ENCODE peak calls at places on chromosomes 1 and 21, in five cellular contexts. L is pancreas; S is CD8-positive, alpha-beta T cell; J is activated CD8-positive, alpha-beta T cell treated with anti-CD3 and anti-CD28 coated beads, Interleukin-2, amount 10 ng/mL, durations not matched to agents 7 days and 5 days; R is GM23338. G is an unnamed sample.

GRCh38 chr1:171344473-171344820 is 30.5 kb downstream of the FMO4 start:
- ATAC-seq in L (no peak), S (no peak), J (no peak), R (no peak), G (no peak)

GRCh38 chr1:184110253-184111204 is 59.0 kb downstream of the TSEN15 start:
- ATAC-seq in L (no peak), S (no peak), J (peak; percentile 47), R (peak; percentile 49), G (peak; percentile 32)

GRCh38 chr21:20010691-20011200 is 987.5 kb upstream of the NCAM2 start:
- ATAC-seq in L (no peak), S (no peak), J (no peak), R (no peak), G (no peak)

GRCh38 chr1:89279011-89279466 is 6.4 kb upstream of the GBP5 start:
- ATAC-seq in L (no peak), S (peak; percentile 58), J (peak; percentile 74), R (no peak), G (peak; percentile 61)

GRCh38 chr1:208207388-208208131 is 36.6 kb downstream of the PLXNA2 start:
- ATAC-seq in L (peak; percentile 49), S (no peak), J (no peak), R (no peak), G (no peak)

GRCh38 chr21:39502631-39503030 is 50.9 kb downstream of the SH3BGR start:
- ATAC-seq in L (no peak), S (no peak), J (no peak), R (no peak), G (no peak)

GRCh38 chr1:203229471-203230178 is at the start of gene CHIT1:
- ATAC-seq in L (no peak), S (no peak), J (no peak), R (no peak), G (no peak)

GRCh38 chr1:46413596-46413985 is 19.5 kb downstream of the FAAH start:
- ATAC-seq in L (no peak), S (peak; percentile 78), J (peak; percentile 66), R (peak; percentile 80), G (peak; percentile 86)

GRCh38 chr1:91557039-91557690 is 56.5 kb downstream of the CDC7 start:
- ATAC-seq in L (no peak), S (no peak), J (no peak), R (no peak), G (no peak)

GRCh38 chr21:35674895-35675470 is 385.3 kb downstream of the SETD4 start:
- ATAC-seq in L (peak; percentile 53), S (no peak), J (no peak), R (no peak), G (no peak)

GRCh38 chr1:61420243-61420642 is 304.7 kb downstream of the TM2D1 start:
- ATAC-seq in L (no peak), S (no peak), J (no peak), R (no peak), G (no peak)

GRCh38 chr1:40232444-40232843 is 15.3 kb upstream of the TMCO2 start:
- ATAC-seq in L (no peak), S (peak; percentile 42), J (peak; percentile 98), R (no peak), G (peak; percentile 75)

GRCh38 chr1:92446990-92447681 is 39.6 kb downstream of the GFI1 start:
- ATAC-seq in L (no peak), S (no peak), J (no peak), R (peak; percentile 95), G (peak; percentile 54)

GRCh38 chr1:64826991-64827390 is 82.1 kb downstream of the RAVER2 start:
- ATAC-seq in L (no peak), S (peak; percentile 69), J (peak; percentile 62), R (no peak), G (peak; percentile 96)

GRCh38 chr1:109249654-109250401 is 489 bp downstream of the CELSR2 start:
- ATAC-seq in L (peak; percentile 18), S (peak; percentile 39), J (peak; percentile 48), R (peak; percentile 10), G (peak; percentile 58)

GRCh38 chr1:245255783-245256182 is 101.0 kb downstream of the KIF26B start:
- ATAC-seq in L (no peak), S (no peak), J (no peak), R (no peak), G (no peak)

GRCh38 chr1:63134501-63135173 is 187.7 kb upstream of the FOXD3 start:
- ATAC-seq in L (no peak), S (no peak), J (no peak), R (no peak), G (no peak)

GRCh38 chr1:228477263-228477662 is 9.9 kb upstream of the RNF187 start:
- ATAC-seq in L (no peak), S (no peak), J (no peak), R (no peak), G (no peak)

GRCh38 chr1:161182214-161182613 is 4.9 kb upstream of the B4GALT3 start:
- ATAC-seq in L (no peak), S (peak; percentile 45), J (peak; percentile 62), R (no peak), G (peak; percentile 82)

GRCh38 chr1:44025816-44026215 is 5.4 kb downstream of the SLC6A9 start:
- ATAC-seq in L (no peak), S (no peak), J (no peak), R (no peak), G (no peak)

GRCh38 chr1:159121526-159121925 is 45.0 kb upstream of the AIM2 start:
- ATAC-seq in L (no peak), S (no peak), J (no peak), R (no peak), G (peak; percentile 80)

GRCh38 chr1:109634771-109635750 is 15.4 kb downstream of the AMPD2 start:
- ATAC-seq in L (no peak), S (peak; percentile 68), J (peak; percentile 24), R (no peak), G (peak; percentile 65)

GRCh38 chr21:37509802-37510393 is 143.3 kb downstream of the DYRK1A start:
- ATAC-seq in L (no peak), S (no peak), J (no peak), R (no peak), G (peak; percentile 45)

GRCh38 chr1:156944848-156945247 is 24.4 kb downstream of the LRRC71 start:
- ATAC-seq in L (no peak), S (no peak), J (no peak), R (no peak), G (no peak)

GRCh38 chr1:154829062-154829461 is 41.0 kb downstream of the KCNN3 start:
- ATAC-seq in L (no peak), S (no peak), J (no peak), R (no peak), G (no peak)